ENCODE peak calls at places on chromosomes 5 and 9, in four cellular contexts. P is left ventricle myocardium inferior, B is HuH-7.5, I is tibial artery. C is an unnamed sample.

GRCh38 chr9:128296340-128297220 is 20.5 kb downstream of the SWI5 start:
- DNase-seq in P (no peak), B (no peak), I (no peak), C (no peak)

GRCh38 chr5:88438006-88438405 is 169.4 kb upstream of the TMEM161B start:
- DNase-seq in B (no peak), P (no peak), I (no peak), C (no peak)

GRCh38 chr5:164012376-164012775 is 507.0 kb downstream of the MAT2B start:
- DNase-seq in P (no peak), B (no peak), I (no peak), C (no peak)

GRCh38 chr5:4832491-4832890 is 307.6 kb upstream of the ADAMTS16 start:
- DNase-seq in B (no peak), P (no peak), I (no peak), C (no peak)

GRCh38 chr5:160850439-160850838 is 1.6 kb downstream of the ATP10B start:
- DNase-seq in B (no peak), I (no peak), P (no peak), C (no peak)

GRCh38 chr5:56170557-56170956 is 62.6 kb downstream of the ANKRD55 start:
- DNase-seq in P (no peak), I (peak), B (no peak), C (peak)

GRCh38 chr5:2748841-2749513 is 2.5 kb downstream of the IRX2 start:
- DNase-seq in P (no peak), B (no peak), I (no peak), C (no peak)

GRCh38 chr9:89444212-89444611 is 53.7 kb downstream of the SEMA4D start:
- DNase-seq in P (peak), B (no peak), I (no peak), C (no peak)

GRCh38 chr5:68149189-68149588 is 66.4 kb upstream of the PIK3R1 start:
- DNase-seq in P (no peak), I (no peak), B (no peak), C (no peak)

GRCh38 chr9:97475079-97475478 is 26.4 kb upstream of the TMOD1 start:
- DNase-seq in B (no peak), P (no peak), I (no peak), C (no peak)

GRCh38 chr9:113708821-113709713 is 167.0 kb upstream of the ZNF618 start:
- DNase-seq in B (no peak), I (no peak), P (no peak), C (no peak)

GRCh38 chr9:126317513-126317912 is 9.1 kb upstream of the MVB12B start:
- DNase-seq in I (no peak), B (no peak), P (no peak), C (no peak)

GRCh38 chr5:151602806-151603205 is 11.7 kb upstream of the FAT2 start:
- DNase-seq in P (no peak), B (no peak), I (no peak), C (no peak)

GRCh38 chr9:136576269-136576626 is 30.4 kb upstream of the NOTCH1 start:
- DNase-seq in I (peak), P (no peak), B (no peak), C (peak)

GRCh38 chr5:33420946-33421345 is 19.8 kb upstream of the TARS1 start:
- DNase-seq in I (no peak), P (no peak), B (no peak), C (no peak)

GRCh38 chr5:58886315-58887207 is 303.7 kb downstream of the RAB3C start:
- DNase-seq in B (peak), P (peak), I (peak), C (peak)

GRCh38 chr9:131037336-131038255 is 28.6 kb downstream of the LAMC3 start:
- DNase-seq in I (no peak), B (no peak), P (no peak), C (no peak)

GRCh38 chr9:131734165-131734610 is 5.7 kb downstream of the RAPGEF1 start:
- DNase-seq in I (no peak), B (no peak), P (peak), C (peak)

GRCh38 chr5:98349990-98350365 is 423.5 kb upstream of the RGMB start:
- DNase-seq in I (no peak), B (no peak), P (no peak), C (no peak)

GRCh38 chr9:137114613-137115393 is at the start of gene DPP7:
- DNase-seq in P (peak), I (peak), B (peak), C (peak)

GRCh38 chr5:180784497-180785097 is 18.0 kb downstream of the MGAT1 start:
- DNase-seq in B (no peak), I (peak), P (peak), C (peak)

GRCh38 chr5:81908771-81909170 is 63.1 kb upstream of the ATG10 start:
- DNase-seq in B (no peak), P (no peak), I (no peak), C (no peak)

GRCh38 chr5:116237917-116238502 is 153.2 kb downstream of the COMMD10 start:
- DNase-seq in P (no peak), I (no peak), B (no peak), C (no peak)

GRCh38 chr5:6837519-6838110 is 124.4 kb downstream of the TENT4A start:
- DNase-seq in P (no peak), B (no peak), I (no peak), C (no peak)

GRCh38 chr9:85960688-85961093 is 19.7 kb downstream of the NAA35 start:
- DNase-seq in I (no peak), P (no peak), B (no peak), C (no peak)

GRCh38 chr5:136023935-136024645 is 4.7 kb upstream of the TGFBI start:
- DNase-seq in I (no peak), P (no peak), B (no peak), C (no peak)